ENCODE peak calls at places on chromosomes 13 and 19, in seven cellular contexts. One of them, this sample, is unnamed.

GRCh38 chr13:42361701-42362100 is 89.7 kb downstream of the AKAP11 start:
- DNase-seq in lung: no peak
- DNase-seq in fibroblast of the aortic adventitia: no peak
- DNase-seq in glutamatergic neuron: no peak
- DNase-seq in spleen: no peak
- DNase-seq in DND-41: no peak
- DNase-seq in tibial artery: no peak
- DNase-seq in this sample: no peak

GRCh38 chr13:77519808-77520207 is 15.7 kb upstream of the SCEL start:
- DNase-seq in lung: no peak
- DNase-seq in fibroblast of the aortic adventitia: peak; percentile 28
- DNase-seq in glutamatergic neuron: no peak
- DNase-seq in spleen: no peak
- DNase-seq in DND-41: no peak
- DNase-seq in tibial artery: no peak
- DNase-seq in this sample: no peak

GRCh38 chr13:44768775-44769578 is 192.8 kb upstream of the TSC22D1 start:
- DNase-seq in lung: no peak
- DNase-seq in fibroblast of the aortic adventitia: peak; percentile 59
- DNase-seq in glutamatergic neuron: no peak
- DNase-seq in spleen: no peak
- DNase-seq in DND-41: no peak
- DNase-seq in tibial artery: no peak
- DNase-seq in this sample: no peak

GRCh38 chr13:43428545-43429287 is 358.1 kb downstream of the ENOX1 start:
- DNase-seq in lung: peak; percentile 30
- DNase-seq in fibroblast of the aortic adventitia: no peak
- DNase-seq in glutamatergic neuron: no peak
- DNase-seq in spleen: no peak
- DNase-seq in DND-41: no peak
- DNase-seq in tibial artery: no peak
- DNase-seq in this sample: no peak

GRCh38 chr19:4124638-4125037 is 716 bp upstream of the MAP2K2 start:
- DNase-seq in lung: no peak
- DNase-seq in fibroblast of the aortic adventitia: no peak
- DNase-seq in glutamatergic neuron: no peak
- DNase-seq in spleen: no peak
- DNase-seq in DND-41: no peak
- DNase-seq in tibial artery: no peak
- DNase-seq in this sample: no peak

GRCh38 chr19:46517471-46517870 is 21.8 kb upstream of the PNMA8B start:
- DNase-seq in lung: no peak
- DNase-seq in fibroblast of the aortic adventitia: no peak
- DNase-seq in glutamatergic neuron: no peak
- DNase-seq in spleen: no peak
- DNase-seq in DND-41: no peak
- DNase-seq in tibial artery: no peak
- DNase-seq in this sample: no peak

GRCh38 chr19:54523403-54523802 is 20.8 kb downstream of the LAIR2 start:
- DNase-seq in lung: no peak
- DNase-seq in fibroblast of the aortic adventitia: no peak
- DNase-seq in glutamatergic neuron: no peak
- DNase-seq in spleen: no peak
- DNase-seq in DND-41: no peak
- DNase-seq in tibial artery: no peak
- DNase-seq in this sample: peak; percentile 62

GRCh38 chr13:70795484-70795883 is 687.2 kb upstream of the KLHL1 start:
- DNase-seq in lung: no peak
- DNase-seq in fibroblast of the aortic adventitia: no peak
- DNase-seq in glutamatergic neuron: no peak
- DNase-seq in spleen: no peak
- DNase-seq in DND-41: no peak
- DNase-seq in tibial artery: no peak
- DNase-seq in this sample: no peak

GRCh38 chr19:50427997-50428425 is 4.7 kb upstream of the MYBPC2 start:
- DNase-seq in lung: peak; percentile 86
- DNase-seq in fibroblast of the aortic adventitia: peak; percentile 73
- DNase-seq in glutamatergic neuron: no peak
- DNase-seq in spleen: peak; percentile 93
- DNase-seq in DND-41: no peak
- DNase-seq in tibial artery: peak; percentile 90
- DNase-seq in this sample: no peak

GRCh38 chr19:4495471-4495870 is 22.8 kb downstream of the PLIN4 start:
- DNase-seq in lung: no peak
- DNase-seq in fibroblast of the aortic adventitia: no peak
- DNase-seq in glutamatergic neuron: peak; percentile 10
- DNase-seq in spleen: no peak
- DNase-seq in DND-41: no peak
- DNase-seq in tibial artery: no peak
- DNase-seq in this sample: no peak

DNA sequence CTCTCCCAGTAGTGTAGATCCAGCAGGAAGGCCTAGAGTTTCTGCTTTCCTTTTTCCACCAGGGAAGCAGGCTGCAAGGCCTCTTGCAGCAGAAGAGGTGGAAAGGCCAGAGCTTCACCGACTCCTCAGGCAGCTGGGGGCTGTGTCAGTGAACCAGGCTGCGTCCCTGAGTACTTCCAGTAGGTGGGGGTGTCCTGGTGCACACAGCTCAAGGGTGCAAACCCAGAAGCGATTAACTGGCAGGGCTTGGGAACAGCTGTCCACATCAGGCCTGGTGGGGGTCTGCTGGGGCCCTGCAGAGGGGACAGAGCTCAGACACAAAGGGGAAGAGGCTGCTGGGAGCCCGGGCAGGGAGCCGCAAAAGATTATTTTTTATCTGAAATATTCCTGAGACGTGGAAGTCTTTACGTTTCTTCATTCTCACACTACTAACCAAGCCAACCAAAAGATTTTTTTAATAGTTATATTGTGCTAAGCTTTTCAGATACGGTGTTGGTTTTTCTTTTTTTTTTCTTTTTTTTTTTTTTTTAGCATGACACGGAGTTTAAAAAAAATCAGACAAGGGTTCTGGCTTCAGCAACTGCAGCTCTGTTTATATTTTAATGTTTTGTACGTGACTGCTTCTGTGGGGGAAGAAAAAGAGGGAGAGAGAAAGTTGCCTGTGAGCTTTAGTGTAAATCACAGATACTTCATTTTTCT is 11.0 kb downstream of the TSHZ3 start:
- DNase-seq in lung: no peak
- DNase-seq in fibroblast of the aortic adventitia: peak; percentile 75
- DNase-seq in glutamatergic neuron: peak; percentile 83
- DNase-seq in spleen: no peak
- DNase-seq in DND-41: peak; percentile 66
- DNase-seq in tibial artery: peak; percentile 80
- DNase-seq in this sample: peak; percentile 45
- TF ChIP-seq CTCF in lung: no peak
- TF ChIP-seq CTCF in fibroblast of the aortic adventitia: peak; percentile 84
- TF ChIP-seq CTCF in glutamatergic neuron: peak; percentile 73
- TF ChIP-seq CTCF in spleen: peak; percentile 8
- TF ChIP-seq CTCF in DND-41: peak; percentile 70
- TF ChIP-seq CTCF in tibial artery: peak; percentile 59
- TF ChIP-seq CTCF in this sample: peak; percentile 38

DNA sequence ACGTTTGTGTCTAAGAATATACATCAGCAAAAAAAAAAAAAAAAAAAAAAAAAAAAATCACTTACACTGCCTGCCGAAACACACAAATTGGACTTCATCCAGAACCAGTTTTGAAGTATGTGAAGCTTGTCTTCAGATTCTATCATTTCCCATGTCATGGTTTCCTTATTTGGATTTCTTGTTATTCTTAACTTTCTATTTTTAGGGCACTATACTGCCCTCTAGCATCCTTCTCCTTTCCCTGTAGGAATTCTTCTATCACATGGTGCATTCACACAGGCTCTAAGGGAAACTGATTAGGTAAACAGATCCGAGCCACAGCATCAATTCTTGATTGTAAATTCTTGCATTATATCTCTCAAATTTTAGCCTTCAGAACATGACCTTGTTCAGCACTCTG is 1507.5 kb downstream of the OLFM4 start:
- DNase-seq in lung: no peak
- DNase-seq in fibroblast of the aortic adventitia: no peak
- DNase-seq in glutamatergic neuron: no peak
- DNase-seq in spleen: no peak
- DNase-seq in DND-41: no peak
- DNase-seq in tibial artery: no peak
- DNase-seq in this sample: peak; percentile 2
- TF ChIP-seq CTCF in lung: no peak
- TF ChIP-seq CTCF in fibroblast of the aortic adventitia: no peak
- TF ChIP-seq CTCF in glutamatergic neuron: peak; percentile 35
- TF ChIP-seq CTCF in spleen: no peak
- TF ChIP-seq CTCF in DND-41: no peak
- TF ChIP-seq CTCF in tibial artery: no peak
- TF ChIP-seq CTCF in this sample: no peak

GRCh38 chr13:28637714-28638355 is 21.1 kb upstream of the POMP start:
- DNase-seq in lung: no peak
- DNase-seq in fibroblast of the aortic adventitia: no peak
- DNase-seq in glutamatergic neuron: no peak
- DNase-seq in spleen: no peak
- DNase-seq in DND-41: peak; percentile 56
- DNase-seq in tibial artery: no peak
- DNase-seq in this sample: no peak

GRCh38 chr13:28636078-28636477 is 22.9 kb upstream of the POMP start:
- DNase-seq in lung: no peak
- DNase-seq in fibroblast of the aortic adventitia: peak; percentile 51
- DNase-seq in glutamatergic neuron: no peak
- DNase-seq in spleen: no peak
- DNase-seq in DND-41: no peak
- DNase-seq in tibial artery: no peak
- DNase-seq in this sample: no peak

GRCh38 chr13:28636677-28637317 is 22.1 kb upstream of the POMP start:
- DNase-seq in lung: peak; percentile 58
- DNase-seq in fibroblast of the aortic adventitia: peak; percentile 75
- DNase-seq in glutamatergic neuron: peak; percentile 53
- DNase-seq in spleen: no peak
- DNase-seq in DND-41: peak; percentile 80
- DNase-seq in tibial artery: no peak
- DNase-seq in this sample: peak; percentile 82

GRCh38 chr13:28640861-28641599 is 17.9 kb upstream of the POMP start:
- DNase-seq in lung: no peak
- DNase-seq in fibroblast of the aortic adventitia: no peak
- DNase-seq in glutamatergic neuron: no peak
- DNase-seq in spleen: no peak
- DNase-seq in DND-41: no peak
- DNase-seq in tibial artery: no peak
- DNase-seq in this sample: no peak

GRCh38 chr13:28638756-28639155 is 20.2 kb upstream of the POMP start:
- DNase-seq in lung: no peak
- DNase-seq in fibroblast of the aortic adventitia: no peak
- DNase-seq in glutamatergic neuron: no peak
- DNase-seq in spleen: no peak
- DNase-seq in DND-41: no peak
- DNase-seq in tibial artery: no peak
- DNase-seq in this sample: no peak
- TF ChIP-seq CTCF in lung: no peak
- TF ChIP-seq CTCF in fibroblast of the aortic adventitia: no peak
- TF ChIP-seq CTCF in glutamatergic neuron: no peak
- TF ChIP-seq CTCF in spleen: no peak
- TF ChIP-seq CTCF in DND-41: no peak
- TF ChIP-seq CTCF in tibial artery: no peak
- TF ChIP-seq CTCF in this sample: no peak

GRCh38 chr19:49193822-49194394 is 36.3 kb downstream of the TRPM4 start:
- DNase-seq in lung: no peak
- DNase-seq in fibroblast of the aortic adventitia: no peak
- DNase-seq in glutamatergic neuron: no peak
- DNase-seq in spleen: no peak
- DNase-seq in DND-41: no peak
- DNase-seq in tibial artery: no peak
- DNase-seq in this sample: no peak

GRCh38 chr19:49189259-49189658 is 31.7 kb downstream of the TRPM4 start:
- DNase-seq in lung: no peak
- DNase-seq in fibroblast of the aortic adventitia: no peak
- DNase-seq in glutamatergic neuron: no peak
- DNase-seq in spleen: no peak
- DNase-seq in DND-41: no peak
- DNase-seq in tibial artery: no peak
- DNase-seq in this sample: no peak

GRCh38 chr19:49186108-49186507 is 28.5 kb downstream of the TRPM4 start:
- DNase-seq in lung: no peak
- DNase-seq in fibroblast of the aortic adventitia: no peak
- DNase-seq in glutamatergic neuron: no peak
- DNase-seq in spleen: no peak
- DNase-seq in DND-41: no peak
- DNase-seq in tibial artery: no peak
- DNase-seq in this sample: no peak

GRCh38 chr19:49190781-49191180 is 33.2 kb downstream of the TRPM4 start:
- DNase-seq in lung: no peak
- DNase-seq in fibroblast of the aortic adventitia: no peak
- DNase-seq in glutamatergic neuron: no peak
- DNase-seq in spleen: no peak
- DNase-seq in DND-41: no peak
- DNase-seq in tibial artery: no peak
- DNase-seq in this sample: no peak

DNA sequence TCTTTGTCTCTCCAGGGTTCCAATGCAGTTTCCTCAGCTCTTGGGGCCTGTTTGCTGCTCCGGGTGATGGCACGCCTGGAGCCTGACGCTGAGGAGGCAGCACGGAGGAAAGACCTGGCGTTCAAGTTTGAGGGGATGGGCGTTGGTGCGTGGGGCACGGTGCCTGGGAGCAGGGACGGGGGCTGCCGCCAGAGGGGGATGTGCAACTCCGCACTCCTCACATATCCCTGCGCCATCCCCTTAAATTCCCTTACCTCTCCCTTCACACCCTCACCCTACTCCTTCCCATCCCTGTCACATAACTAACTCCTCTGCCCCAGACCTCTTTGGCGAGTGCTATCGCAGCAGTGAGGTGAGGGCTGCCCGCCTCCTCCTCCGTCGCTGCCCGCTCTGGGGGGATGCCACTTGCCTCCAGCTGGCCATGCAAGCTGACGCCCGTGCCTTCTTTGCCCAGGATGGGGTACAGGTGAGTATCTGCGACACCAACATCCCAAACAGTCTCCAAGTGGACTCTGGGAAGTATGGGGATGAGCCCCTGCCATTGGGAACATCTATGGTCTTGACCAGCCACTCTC is 31.1 kb downstream of the TRPM4 start:
- DNase-seq in lung: no peak
- DNase-seq in fibroblast of the aortic adventitia: no peak
- DNase-seq in glutamatergic neuron: no peak
- DNase-seq in spleen: no peak
- DNase-seq in DND-41: no peak
- DNase-seq in tibial artery: no peak
- DNase-seq in this sample: no peak
- TF ChIP-seq CTCF in lung: no peak
- TF ChIP-seq CTCF in fibroblast of the aortic adventitia: no peak
- TF ChIP-seq CTCF in glutamatergic neuron: no peak
- TF ChIP-seq CTCF in spleen: no peak
- TF ChIP-seq CTCF in DND-41: no peak
- TF ChIP-seq CTCF in tibial artery: no peak
- TF ChIP-seq CTCF in this sample: no peak

This sample was measured in NB4.